ENCODE peak calls at places on chromosomes 16 and 17, in five cellular contexts. X, Z, P, W and D are unnamed samples.
A peak's percentile ranks its signal among the peaks of the same experiment; 100 is the strongest.

GRCh38 chr17:55271223-55271571 is 6.4 kb downstream of the HLF start:
- DNase-seq in X (no peak), Z (no peak), P (no peak), W (no peak), D (no peak)

GRCh38 chr17:38947189-38947588 is 20.0 kb downstream of the FBXO47 start:
- DNase-seq in X (no peak), Z (no peak), P (no peak), W (no peak), D (no peak)

GRCh38 chr17:80277751-80278671 is 17.4 kb downstream of the RNF213 start:
- DNase-seq in X (no peak), Z (no peak), P (no peak), W (no peak), D (no peak)

GRCh38 chr16:87201052-87201451 is 116.1 kb downstream of the C16orf95 start:
- DNase-seq in X (peak; percentile 100), Z (peak; percentile 56), P (peak; percentile 80), W (peak; percentile 83), D (no peak)

GRCh38 chr16:11698271-11698689 is 30.0 kb downstream of the SNN start:
- DNase-seq in X (peak; percentile 57), Z (no peak), P (no peak), W (no peak), D (no peak)

GRCh38 chr16:84362410-84362809 is 5.9 kb upstream of the ATP2C2 start:
- DNase-seq in X (no peak), Z (no peak), P (no peak), W (no peak), D (no peak)

GRCh38 chr16:86635181-86635580 is 56.8 kb downstream of the FOXL1 start:
- DNase-seq in X (peak; percentile 76), Z (no peak), P (no peak), W (peak; percentile 92), D (no peak)

GRCh38 chr17:78986048-78986648 is 6.4 kb upstream of the LGALS3BP start:
- DNase-seq in X (peak; percentile 68), Z (no peak), P (no peak), W (peak; percentile 33), D (no peak)

GRCh38 chr16:83720213-83720612 is 87.6 kb upstream of the HSBP1 start:
- DNase-seq in X (no peak), Z (no peak), P (no peak), W (no peak), D (no peak)

GRCh38 chr17:72879877-72880276 is 212.6 kb downstream of the SLC39A11 start:
- DNase-seq in X (no peak), Z (no peak), P (no peak), W (no peak), D (no peak)

GRCh38 chr17:79798296-79799173 is 1.7 kb upstream of the CBX8 start:
- DNase-seq in X (no peak), Z (no peak), P (no peak), W (peak; percentile 36), D (no peak)

GRCh38 chr16:86222541-86222940 is 287.8 kb upstream of the FOXF1 start:
- DNase-seq in X (peak; percentile 40), Z (no peak), P (no peak), W (no peak), D (no peak)

GRCh38 chr16:16144416-16144815 is 78.9 kb downstream of the ABCC6 start:
- DNase-seq in X (no peak), Z (no peak), P (no peak), W (no peak), D (peak; percentile 77)

GRCh38 chr16:67279296-67280089 is at the start of gene PLEKHG4:
- DNase-seq in X (peak; percentile 53), Z (no peak), P (peak; percentile 46), W (peak; percentile 87), D (no peak)

DNA sequence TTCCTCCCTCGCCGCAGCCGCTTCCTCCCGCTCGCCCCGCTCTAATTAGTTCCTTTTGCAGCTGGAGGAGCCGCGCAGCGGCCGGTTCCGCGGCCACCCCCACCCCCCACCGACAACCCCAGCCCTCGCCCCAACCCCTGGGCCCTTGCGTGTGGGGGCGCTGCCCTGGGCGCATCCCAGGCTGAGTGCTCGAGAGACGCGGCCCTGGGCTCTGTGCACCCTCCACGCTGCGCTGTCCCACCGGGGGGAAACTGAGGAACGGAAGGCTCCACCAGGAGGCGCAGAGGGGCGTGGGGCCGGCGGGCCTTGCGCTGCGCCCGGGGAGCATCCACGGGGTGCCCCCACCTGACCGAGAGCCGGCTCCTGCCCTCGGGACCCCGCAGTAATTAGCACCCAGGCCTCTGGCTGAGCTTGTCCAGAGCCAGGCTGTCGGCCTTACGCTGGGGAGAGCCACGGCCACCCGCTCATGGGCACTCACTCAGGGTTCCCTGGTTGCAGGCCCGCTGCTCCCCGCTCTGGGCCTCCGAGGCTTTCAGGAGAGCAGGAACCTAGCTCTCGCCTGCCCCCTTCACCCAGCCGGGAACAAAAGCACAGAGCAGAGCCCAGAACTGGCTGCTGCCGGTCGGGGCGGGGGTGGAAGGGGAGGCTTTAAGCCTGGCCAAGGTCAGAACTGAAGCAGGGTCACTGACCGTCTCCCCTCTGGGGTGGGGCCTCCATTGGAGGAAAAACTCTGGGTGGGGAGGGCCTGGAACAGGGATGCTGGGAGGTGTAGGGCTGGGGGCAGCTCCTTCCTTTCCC is 12.1 kb downstream of the GLIS2 start:
- DNase-seq in X (peak; percentile 81), Z (no peak), P (peak; percentile 78), W (peak; percentile 70), D (no peak)
- TF ChIP-seq CTCF in X (peak; percentile 77), Z (peak; percentile 71), P (peak; percentile 67), W (peak; percentile 50), D (peak; percentile 60)

GRCh38 chr17:7582401-7583252 is 1.0 kb upstream of the MPDU1 start:
- DNase-seq in X (no peak), Z (no peak), P (no peak), W (no peak), D (no peak)
- H3K4me3 ChIP-seq in X (peak overlapping the region; percentile 85), Z (no peak overlapping the region), P (peak overlapping the region; percentile 58), W (no peak overlapping the region), D (peak overlapping the region; percentile 63)

DNA sequence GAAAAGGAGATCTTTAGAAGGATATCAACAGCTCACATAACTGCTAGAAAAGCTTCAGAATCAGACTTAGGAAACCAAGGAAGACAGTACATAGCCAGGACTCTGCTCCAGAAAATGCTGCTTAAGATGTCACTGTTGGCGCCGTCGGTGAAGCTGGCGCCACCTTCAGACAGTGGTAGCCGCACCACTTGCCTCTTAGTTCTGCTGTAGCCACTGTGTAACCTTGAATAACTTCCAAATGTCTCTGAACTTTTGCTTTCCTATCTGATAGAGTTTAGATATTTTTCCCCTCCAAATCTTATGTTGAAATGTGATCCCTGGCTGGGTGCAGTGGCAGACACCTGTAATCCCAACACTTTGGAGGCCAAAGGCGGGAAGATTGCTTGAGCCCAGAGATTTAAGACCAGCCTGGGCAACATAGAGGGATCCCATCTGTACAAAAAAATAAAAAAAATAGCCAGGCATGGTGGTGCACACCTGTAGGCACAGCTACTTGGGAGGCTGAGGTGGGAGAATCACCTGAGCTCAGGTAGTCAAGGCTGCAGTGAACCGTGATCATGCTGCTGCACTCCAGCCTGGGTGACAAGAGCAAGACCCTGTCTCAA is 6.3 kb upstream of the USP31 start:
- DNase-seq in X (peak; percentile 28), Z (no peak), P (no peak), W (peak; percentile 44), D (no peak)
- TF ChIP-seq CTCF in X (peak; percentile 43), Z (peak; percentile 52), P (no peak), W (peak; percentile 70), D (peak; percentile 67)

DNA sequence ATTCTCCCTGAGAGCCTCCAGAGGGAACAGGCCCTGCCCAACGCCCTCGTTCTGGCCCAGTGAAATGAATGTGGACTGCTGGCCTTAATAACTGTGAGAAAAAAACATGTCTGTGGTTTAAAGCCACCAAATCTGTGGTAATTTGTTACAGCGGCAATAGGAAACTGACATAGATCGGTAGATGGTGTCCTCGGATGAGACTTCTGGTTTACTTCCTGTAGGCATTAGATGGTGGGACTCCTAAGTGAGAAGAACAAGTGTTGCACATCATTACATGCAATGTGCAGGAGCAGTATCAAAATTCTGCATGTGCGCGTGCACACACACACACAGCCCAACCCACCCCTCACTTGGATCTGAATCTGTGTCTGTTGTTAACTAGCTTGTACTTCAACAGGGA is 42.0 kb downstream of the CDK5R1 start:
- DNase-seq in X (no peak), Z (no peak), P (no peak), W (no peak), D (no peak)
- H3K4me3 ChIP-seq in X (no peak overlapping the region), Z (no peak overlapping the region), P (no peak overlapping the region), W (no peak overlapping the region), D (no peak overlapping the region)